ENCODE peak calls at places on chromosomes 11 and 22, in five cellular contexts. X is EH; H is activated CD4-positive, CD25-positive, alpha-beta regulatory T cell treated with anti-CD3 and anti-CD28 coated beads, Interleukin-2, amount 50 U/mL, for 16 hours; T is occipital lobe; O is SW480. P is an unnamed sample.

GRCh38 chr22:45472426-45472825 is 30.3 kb upstream of the FBLN1 start:
- DNase-seq in X (no peak), H (no peak), T (no peak), O (no peak), P (no peak)

GRCh38 chr11:54603898-54604297 is at the start of gene OR4C46:
- DNase-seq in X (no peak), H (no peak), T (no peak), O (no peak), P (no peak)

GRCh38 chr11:726278-726915 is 20.4 kb downstream of the EPS8L2 start:
- DNase-seq in X (peak), H (no peak), T (no peak), O (peak), P (no peak)

GRCh38 chr11:114027941-114028340 is 31.6 kb upstream of the ZBTB16 start:
- DNase-seq in X (no peak), H (no peak), T (no peak), O (no peak), P (no peak)

GRCh38 chr11:24793479-24793878 is 296.6 kb downstream of the LUZP2 start:
- DNase-seq in X (no peak), H (no peak), T (no peak), O (no peak), P (no peak)

GRCh38 chr22:37303821-37304274 is 21.5 kb downstream of the CYTH4 start:
- DNase-seq in X (peak), H (peak), T (peak), O (peak), P (no peak)

GRCh38 chr11:70481625-70482528 is 83.5 kb downstream of the CTTN start:
- DNase-seq in X (peak), H (no peak), T (no peak), O (peak), P (no peak)

GRCh38 chr11:17208257-17208999 is 642 bp upstream of the PIK3C2A start:
- DNase-seq in X (peak), H (peak), T (peak), O (peak), P (peak)

GRCh38 chr11:75639752-75640151 is 29.1 kb downstream of the MAP6 start:
- DNase-seq in X (peak), H (no peak), T (peak), O (peak), P (no peak)

GRCh38 chr22:22111267-22111751 is 128.7 kb upstream of the TOP3B start:
- DNase-seq in X (peak), H (no peak), T (no peak), O (peak), P (no peak)

GRCh38 chr11:128417607-128418324 is 169.6 kb downstream of the ETS1 start:
- DNase-seq in X (peak), H (no peak), T (no peak), O (no peak), P (no peak)

GRCh38 chr22:46758867-46759290 is 3.6 kb upstream of the TBC1D22A start:
- DNase-seq in X (peak), H (no peak), T (no peak), O (peak), P (peak)

GRCh38 chr11:2870955-2871720 is 14.4 kb downstream of the CDKN1C start:
- DNase-seq in X (no peak), H (no peak), T (no peak), O (peak), P (no peak)

GRCh38 chr11:24634606-24635160 is 137.8 kb downstream of the LUZP2 start:
- DNase-seq in X (no peak), H (no peak), T (no peak), O (no peak), P (no peak)

GRCh38 chr11:20388096-20389055 is 860 bp downstream of the PRMT3 start:
- DNase-seq in X (peak), H (no peak), T (no peak), O (peak), P (no peak)

GRCh38 chr11:73249304-73249703 is 22.8 kb upstream of the P2RY6 start:
- DNase-seq in X (no peak), H (no peak), T (no peak), O (peak), P (no peak)

GRCh38 chr11:131064373-131064991 is 148.2 kb upstream of the SNX19 start:
- DNase-seq in X (peak), H (no peak), T (peak), O (peak), P (peak)

GRCh38 chr11:124791626-124792341 is 8.4 kb downstream of the MSANTD2 start:
- DNase-seq in X (peak), H (no peak), T (no peak), O (no peak), P (no peak)

GRCh38 chr11:68843703-68844312 is 2.1 kb upstream of the CPT1A start:
- DNase-seq in X (peak), H (peak), T (no peak), O (peak), P (no peak)

GRCh38 chr22:25448435-25449051 is 115.9 kb upstream of the GRK3 start:
- DNase-seq in X (peak), H (no peak), T (no peak), O (no peak), P (peak)

GRCh38 chr11:32080381-32080980 is 10.4 kb upstream of the RCN1 start:
- DNase-seq in X (no peak), H (no peak), T (no peak), O (no peak), P (no peak)

GRCh38 chr11:46273511-46274205 is 3.8 kb upstream of the CREB3L1 start:
- DNase-seq in X (peak), H (no peak), T (no peak), O (no peak), P (no peak)

GRCh38 chr11:66291706-66292542 is at the start of gene TMEM151A:
- DNase-seq in X (no peak), H (no peak), T (no peak), O (no peak), P (no peak)

GRCh38 chr11:103499710-103500340 is 390.6 kb downstream of the DYNC2H1 start:
- DNase-seq in X (peak), H (no peak), T (no peak), O (no peak), P (no peak)

GRCh38 chr11:19919050-19919561 is 206.5 kb downstream of the NAV2 start:
- DNase-seq in X (peak), H (no peak), T (peak), O (no peak), P (no peak)

GRCh38 chr11:426851-427250 is 12.1 kb upstream of the SIGIRR start:
- DNase-seq in X (no peak), H (no peak), T (no peak), O (no peak), P (no peak)

GRCh38 chr11:124863137-124863825 is 2.0 kb upstream of the ROBO3 start:
- DNase-seq in X (peak), H (no peak), T (no peak), O (peak), P (no peak)

GRCh38 chr22:26360169-26360885 is 68.7 kb upstream of the ASPHD2 start:
- DNase-seq in X (peak), H (peak), T (peak), O (peak), P (peak)

GRCh38 chr11:112343368-112344039 is 82.8 kb upstream of the PLET1 start:
- DNase-seq in X (peak), H (no peak), T (no peak), O (no peak), P (no peak)

GRCh38 chr11:85806876-85807275 is 4.1 kb downstream of the SYTL2 start:
- DNase-seq in X (no peak), H (no peak), T (no peak), O (no peak), P (no peak)